ENCODE peak calls at places on chromosomes 12 and 14, in six cellular contexts. J is NCI-H510A, S is NCI-H146, Y is astrocyte of the cerebellum, P is fibroblast of the aortic adventitia, O is GM18507. G is an unnamed sample.

GRCh38 chr12:111046896-111047295 is 126.5 kb upstream of the MYL2 start:
- DNase-seq in S (no peak), P (no peak), Y (no peak), O (no peak), J (no peak), G (no peak)

GRCh38 chr12:4301932-4302501 is 19.0 kb upstream of the TIGAR start:
- DNase-seq in O (no peak), Y (no peak), S (no peak), P (no peak), J (no peak), G (no peak)

GRCh38 chr12:105351523-105351922 is 21.0 kb downstream of the C12orf75 start:
- DNase-seq in S (no peak), J (no peak), O (no peak), P (no peak), Y (no peak), G (no peak)

GRCh38 chr14:90720832-90721231 is 95.4 kb downstream of the TTC7B start:
- DNase-seq in J (no peak), S (no peak), P (no peak), Y (no peak), O (no peak), G (no peak)

GRCh38 chr12:6626654-6627283 is 9.0 kb downstream of the LPAR5 start:
- DNase-seq in P (no peak), J (no peak), O (no peak), S (peak), Y (no peak), G (no peak)

GRCh38 chr12:67367843-67368242 is 98.7 kb downstream of the CAND1 start:
- DNase-seq in J (no peak), S (no peak), Y (no peak), P (no peak), O (no peak), G (no peak)

GRCh38 chr14:52111583-52111982 is 42.7 kb upstream of the NID2 start:
- DNase-seq in Y (no peak), O (no peak), P (peak), S (no peak), J (no peak), G (no peak)

GRCh38 chr12:49730050-49730449 is 11.3 kb upstream of the TMBIM6 start:
- DNase-seq in O (no peak), S (no peak), Y (no peak), P (no peak), J (no peak), G (no peak)

GRCh38 chr14:100541621-100542560 is 45.3 kb downstream of the BEGAIN start:
- DNase-seq in O (no peak), J (no peak), S (no peak), Y (no peak), P (no peak), G (no peak)

GRCh38 chr12:76242813-76243540 is 105.2 kb downstream of the BBS10 start:
- DNase-seq in S (no peak), J (no peak), Y (no peak), O (no peak), P (peak), G (no peak)

GRCh38 chr14:93347850-93348249 is 868 bp downstream of the COX8C start:
- DNase-seq in Y (no peak), O (no peak), P (no peak), J (no peak), S (no peak), G (no peak)

G was measured in T-helper 17 cell.